ENCODE peak calls at places on chromosome 16, in seven cellular contexts. E is vagina, Q is ovary, D is lung, X is tibial nerve, G is IMR-90, V is colonic mucosa. H is an unnamed sample. For H3K36me3, the result is how much of the 10 kb centered on the place peaks cover.

GRCh38 chr16:83187404-83187803 is 560.6 kb downstream of the CDH13 start:
- DNase-seq in E (no peak), Q (no peak), D (no peak), X (no peak), G (peak), V (no peak), H (no peak)

GRCh38 chr16:57082664-57083063 is 9.7 kb upstream of the CPNE2 start:
- DNase-seq in E (no peak), Q (no peak), D (no peak), X (no peak), G (no peak), V (no peak), H (no peak)

GRCh38 chr16:64996641-64997040 is 125.2 kb downstream of the CDH11 start:
- DNase-seq in E (no peak), Q (no peak), D (no peak), X (no peak), G (no peak), V (no peak), H (no peak)

GRCh38 chr16:84844049-84844350 is 24.2 kb downstream of the CRISPLD2 start:
- DNase-seq in E (no peak), Q (no peak), D (no peak), X (no peak), G (no peak), V (no peak), H (no peak)

GRCh38 chr16:35391328-35391727 is 1931.9 kb downstream of the TP53TG3F start:
- DNase-seq in E (no peak), Q (no peak), D (peak), X (no peak), G (peak), V (no peak), H (no peak)

GRCh38 chr16:68385371-68385770 is 62.9 kb downstream of the SMPD3 start:
- DNase-seq in E (no peak), Q (no peak), D (no peak), X (no peak), G (no peak), V (no peak), H (no peak)

GRCh38 chr16:16093625-16094332 is 129.5 kb downstream of the ABCC6 start:
- DNase-seq in E (no peak), Q (peak), D (no peak), X (no peak), G (no peak), V (no peak), H (no peak)

GRCh38 chr16:88869673-88869980 is 3.2 kb upstream of the PABPN1L start:
- DNase-seq in E (no peak), Q (no peak), D (no peak), X (no peak), G (peak), V (no peak), H (no peak)

GRCh38 chr16:89899879-89900481 is 18.7 kb upstream of the MC1R start:
- DNase-seq in E (no peak), Q (no peak), D (no peak), X (no peak), G (no peak), V (no peak), H (no peak)

GRCh38 chr16:79501446-79501845 is 99.1 kb downstream of the MAF start:
- DNase-seq in E (no peak), Q (no peak), D (no peak), X (no peak), G (no peak), V (no peak), H (no peak)
- TF ChIP-seq CTCF in E (no peak), Q (no peak), D (no peak), X (no peak), G (no peak), V (no peak), H (no peak)

DNA sequence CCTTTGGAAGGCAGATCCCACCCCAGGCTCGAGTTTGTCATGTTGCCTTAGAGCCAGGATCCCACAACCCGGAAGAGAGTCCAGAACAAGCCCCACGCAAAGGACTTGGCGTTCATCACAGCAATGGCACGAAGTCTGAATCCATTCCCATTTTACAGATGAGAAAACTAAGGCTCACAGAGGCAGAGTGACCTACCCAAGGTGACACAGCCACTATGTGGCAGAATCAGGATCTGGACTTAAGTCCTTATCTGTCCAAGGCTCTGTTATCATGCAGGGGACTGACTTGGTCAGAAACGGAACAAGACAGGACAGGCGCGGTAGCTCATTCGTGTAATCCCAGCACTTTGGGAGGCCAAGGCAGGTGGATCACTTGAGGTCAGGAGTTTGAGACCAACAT is 86.5 kb downstream of the GSG1L start:
- DNase-seq in E (peak), Q (no peak), D (no peak), X (no peak), G (no peak), V (no peak), H (no peak)
- H3K4me3 ChIP-seq in E (no peak), Q (no peak), D (no peak), X (no peak), G (no peak), V (no peak), H (no peak)

GRCh38 chr16:70712942-70713341 is 27.1 kb upstream of the MTSS2 start:
- DNase-seq in E (no peak), Q (no peak), D (no peak), X (no peak), G (no peak), V (no peak), H (no peak)
- H3K36me3 ChIP-seq in E (under half), Q (under half), D (under half), X (under half), G (under half), V (under half), H (under half)

DNA sequence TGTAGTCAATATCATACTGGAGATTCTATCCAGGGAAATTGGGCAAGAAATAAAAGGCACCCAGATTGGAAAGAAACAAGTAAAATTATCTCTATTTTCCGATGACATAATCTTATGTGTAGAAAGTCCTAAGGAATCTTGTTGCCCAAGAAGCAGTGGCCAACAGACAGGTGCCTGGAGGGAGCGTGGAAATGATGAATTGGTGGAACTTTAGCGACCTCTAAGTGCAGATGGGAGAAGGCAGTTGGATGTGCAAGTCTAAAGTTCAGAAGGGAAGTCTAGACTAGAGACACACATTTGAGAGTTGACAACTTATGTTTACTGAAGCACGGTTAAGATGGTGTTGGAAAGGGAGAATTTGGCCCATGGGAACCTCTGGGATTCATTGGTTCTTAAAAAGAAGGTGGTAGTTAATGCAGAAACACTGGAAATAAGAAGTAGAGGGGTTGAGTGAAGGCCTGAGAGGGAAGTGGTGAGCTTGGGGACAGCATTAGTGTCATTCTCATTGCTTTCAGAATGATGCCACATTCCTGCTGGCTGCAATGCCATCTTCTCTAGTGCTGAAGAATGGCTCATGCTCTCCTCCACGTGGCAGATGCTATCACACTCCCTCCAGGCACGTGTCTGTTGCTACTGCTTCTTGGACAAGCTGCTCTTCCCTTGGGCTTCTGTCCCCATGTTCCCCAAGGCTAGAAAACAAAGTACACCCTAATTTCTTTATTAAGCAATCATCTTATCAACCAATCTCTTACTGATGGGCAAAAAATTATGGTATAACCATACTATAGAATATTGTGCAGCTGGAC is 24.0 kb downstream of the TAT start:
- DNase-seq in E (no peak), Q (no peak), D (no peak), X (no peak), G (no peak), V (no peak), H (no peak)
- TF ChIP-seq CTCF in E (no peak), Q (no peak), D (no peak), X (no peak), G (no peak), V (no peak), H (no peak)

DNA sequence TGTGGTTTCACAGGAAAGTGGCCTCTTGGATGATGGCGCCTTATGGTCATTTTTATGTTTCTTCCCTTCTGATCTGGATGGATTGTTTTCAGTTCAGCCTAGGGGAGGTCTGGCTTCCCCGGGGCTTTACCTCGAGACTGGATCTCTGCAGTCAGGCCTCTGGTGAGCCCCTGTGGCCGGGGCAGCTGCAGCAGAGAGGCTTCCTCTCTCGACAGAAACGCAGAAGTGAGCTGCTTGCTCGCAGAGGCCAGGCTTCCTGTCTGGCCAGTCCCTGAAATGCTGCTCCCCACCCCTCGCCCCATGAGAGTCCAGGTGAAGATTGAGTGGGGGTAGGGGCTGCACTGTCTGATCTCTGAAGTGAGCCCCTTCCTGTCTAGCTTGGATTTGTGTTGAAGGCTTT is 44.0 kb downstream of the PLCG2 start:
- DNase-seq in E (no peak), Q (no peak), D (no peak), X (no peak), G (no peak), V (peak), H (peak)
- H3K4me3 ChIP-seq in E (no peak), Q (no peak), D (peak), X (no peak), G (no peak), V (no peak), H (no peak)

GRCh38 chr16:29986931-29987330 is 8.5 kb downstream of the HIRIP3 start:
- DNase-seq in E (no peak), Q (no peak), D (no peak), X (no peak), G (no peak), V (no peak), H (no peak)
- H3K36me3 ChIP-seq in E (under half), Q (under half), D (under half), X (under half), G (half or more), V (under half), H (under half)

GRCh38 chr16:46844771-46845170 is 13.8 kb upstream of the C16orf87 start:
- DNase-seq in E (no peak), Q (no peak), D (no peak), X (no peak), G (peak), V (no peak), H (no peak)
- TF ChIP-seq CTCF in E (no peak), Q (no peak), D (no peak), X (no peak), G (no peak), V (no peak), H (no peak)

DNA sequence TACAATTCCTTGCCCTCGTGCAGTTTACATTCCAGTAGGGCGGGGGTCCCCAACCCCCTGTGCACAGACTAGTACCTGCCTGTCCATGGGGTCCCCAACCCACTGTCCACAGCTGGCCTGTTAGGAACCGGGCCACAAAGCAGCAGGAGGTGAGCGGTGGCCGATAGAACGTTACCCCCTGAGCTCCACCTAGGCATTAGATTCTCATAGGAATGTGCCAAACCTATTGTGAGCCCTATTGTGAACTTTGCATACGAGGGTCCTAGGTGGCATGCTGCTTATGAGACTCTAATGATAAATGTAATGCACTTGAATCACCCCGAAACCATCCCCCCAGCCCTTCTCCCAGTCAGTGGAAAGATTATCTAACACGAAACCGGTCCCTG is 1.5 kb downstream of the REXO5 start:
- DNase-seq in E (no peak), Q (peak), D (no peak), X (no peak), G (no peak), V (no peak), H (no peak)
- H3K4me3 ChIP-seq in E (no peak), Q (no peak), D (no peak), X (no peak), G (no peak), V (no peak), H (no peak)

DNA sequence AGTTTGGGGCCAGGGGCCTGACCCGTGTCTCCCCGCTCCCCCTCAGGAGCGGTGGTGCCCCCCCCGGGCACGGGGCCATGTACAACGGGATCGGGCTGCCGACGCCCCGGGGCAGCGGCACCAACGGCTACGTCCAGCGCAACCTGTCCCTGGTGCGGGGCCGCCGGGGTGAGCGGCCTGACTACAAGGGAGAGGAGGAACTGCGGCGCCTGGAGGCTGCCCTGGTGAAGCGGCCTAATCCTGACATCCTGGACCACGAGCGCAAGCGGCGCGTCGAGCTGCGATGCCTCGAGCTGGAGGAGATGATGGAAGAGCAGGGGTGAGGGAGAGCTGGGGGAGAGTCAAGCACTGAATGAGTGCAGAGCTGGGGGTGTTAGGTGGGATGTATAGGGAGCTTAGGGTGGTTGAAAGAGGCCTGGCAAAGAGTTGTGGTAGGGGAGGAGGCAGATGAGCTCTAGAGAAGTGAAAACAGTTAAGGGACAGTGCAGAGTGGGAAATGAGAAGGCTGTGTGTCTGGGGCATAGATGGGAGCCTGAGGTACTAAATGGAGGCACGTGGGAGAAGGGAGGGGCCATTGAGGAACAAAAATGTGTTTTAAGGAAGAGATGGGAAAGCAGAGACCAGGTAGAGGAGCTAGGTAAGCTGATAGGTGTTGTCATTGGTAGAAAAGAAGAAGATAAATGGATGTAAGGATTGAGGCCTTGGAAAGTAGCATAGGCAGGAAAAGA is 4.0 kb downstream of the SRRM2 start:
- DNase-seq in E (no peak), Q (no peak), D (no peak), X (no peak), G (no peak), V (no peak), H (no peak)
- H3K36me3 ChIP-seq in E (under half), Q (under half), D (under half), X (under half), G (under half), V (under half), H (half or more)

H was measured in Peyer's patch.